ENCODE peak calls at places on chromosome 19, in four cellular contexts. A, E, F and Z are unnamed samples.

GRCh38 chr19:17326595-17326966 is 8.1 kb downstream of the ANO8 start:
- DNase-seq in A (no peak), E (no peak), F (no peak), Z (no peak)

GRCh38 chr19:45475537-45476348 is 7.9 kb downstream of the FOSB start:
- DNase-seq in A (no peak), E (no peak), F (no peak), Z (no peak)

GRCh38 chr19:49475995-49476880 is 2.2 kb downstream of the FLT3LG start:
- DNase-seq in A (no peak), E (no peak), F (peak), Z (no peak)

GRCh38 chr19:16283103-16283469 is 41.5 kb upstream of the KLF2 start:
- DNase-seq in A (no peak), E (no peak), F (no peak), Z (no peak)

GRCh38 chr19:47391510-47392223 is 27.7 kb downstream of the MEIS3 start:
- DNase-seq in A (peak), E (peak), F (peak), Z (peak)

GRCh38 chr19:29704562-29705558 is 10.2 kb downstream of the C19orf12 start:
- DNase-seq in A (no peak), E (peak), F (no peak), Z (no peak)

GRCh38 chr19:48975947-48976847 is 11.1 kb downstream of the FTL start:
- DNase-seq in A (no peak), E (no peak), F (peak), Z (no peak)

GRCh38 chr19:32450217-32450616 is 44.6 kb downstream of the DPY19L3 start:
- DNase-seq in A (no peak), E (no peak), F (no peak), Z (no peak)

GRCh38 chr19:49512970-49513745 is 697 bp downstream of the FCGRT start:
- DNase-seq in A (no peak), E (no peak), F (peak), Z (no peak)

GRCh38 chr19:4744451-4745170 is 21.0 kb upstream of the DPP9 start:
- DNase-seq in A (no peak), E (no peak), F (peak), Z (no peak)

GRCh38 chr19:50628146-50628545 is 11.5 kb downstream of the SYT3 start:
- DNase-seq in A (no peak), E (no peak), F (no peak), Z (no peak)

GRCh38 chr19:16654621-16655020 is 5.3 kb downstream of the SMIM7 start:
- DNase-seq in A (no peak), E (no peak), F (no peak), Z (no peak)

GRCh38 chr19:47186337-47187022 is 44.5 kb downstream of the BBC3 start:
- DNase-seq in A (peak), E (peak), F (no peak), Z (no peak)

GRCh38 chr19:56217039-56217949 is 15.2 kb downstream of the ZSCAN5C start:
- DNase-seq in A (no peak), E (no peak), F (no peak), Z (no peak)

GRCh38 chr19:54453921-54454780 is 5.2 kb downstream of the LENG8 start:
- DNase-seq in A (no peak), E (no peak), F (no peak), Z (no peak)

GRCh38 chr19:52897149-52897935 is at the start of gene ZNF320:
- DNase-seq in A (peak), E (peak), F (peak), Z (no peak)

GRCh38 chr19:4343845-4344713 is 717 bp downstream of the MPND start:
- DNase-seq in A (no peak), E (no peak), F (no peak), Z (peak)

GRCh38 chr19:28736528-28736927 is 476.4 kb downstream of the UQCRFS1 start:
- DNase-seq in A (no peak), E (no peak), F (no peak), Z (no peak)

GRCh38 chr19:17041994-17042393 is 15.4 kb upstream of the CPAMD8 start:
- DNase-seq in A (no peak), E (no peak), F (no peak), Z (no peak)

GRCh38 chr19:11570039-11570462 is 7.4 kb downstream of the ACP5 start:
- DNase-seq in A (no peak), E (no peak), F (peak), Z (no peak)

GRCh38 chr19:37389234-37389633 is 18.3 kb downstream of the ZNF527 start:
- DNase-seq in A (no peak), E (no peak), F (no peak), Z (no peak)

GRCh38 chr19:7863157-7863970 is 10.8 kb downstream of the PRR36 start:
- DNase-seq in A (no peak), E (no peak), F (no peak), Z (no peak)

DNA sequence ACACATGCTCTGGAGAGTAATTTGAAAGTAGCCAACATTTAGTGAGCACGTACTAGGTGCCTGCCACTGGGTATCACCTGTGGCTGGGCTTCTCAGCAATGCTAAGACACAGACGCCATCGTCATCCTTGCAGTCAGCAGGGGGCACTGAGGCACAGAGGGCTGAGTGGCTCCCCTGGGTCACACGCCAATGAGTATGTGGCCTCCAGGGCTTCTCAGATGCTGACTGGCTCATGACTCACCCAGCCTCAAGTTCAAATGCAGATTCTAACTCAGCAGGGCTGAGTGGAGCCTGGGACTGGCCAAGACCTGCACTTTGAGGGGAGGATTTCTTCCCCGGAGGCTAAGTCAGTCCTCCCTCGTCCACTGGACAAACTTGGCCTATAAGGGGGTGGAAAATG is 115.1 kb upstream of the CACNA1A start:
- DNase-seq in A (no peak), E (no peak), F (no peak), Z (no peak)
- TF ChIP-seq SPI1 in A (no peak), E (no peak), F (no peak), Z (no peak)

GRCh38 chr19:1424182-1424955 is 13.8 kb upstream of the RPS15 start:
- DNase-seq in A (no peak), E (no peak), F (peak), Z (no peak)
- TF ChIP-seq SPI1 in A (no peak), E (no peak), F (no peak), Z (no peak)

GRCh38 chr19:42040031-42040430 is 30.0 kb downstream of the GRIK5 start:
- DNase-seq in A (no peak), E (no peak), F (no peak), Z (no peak)
- TF ChIP-seq SPI1 in A (no peak), E (no peak), F (no peak), Z (no peak)

GRCh38 chr19:39845621-39846175 is 481 bp downstream of the FBL start:
- DNase-seq in A (no peak), E (no peak), F (peak), Z (no peak)
- TF ChIP-seq SPI1 in A (no peak), E (no peak), F (no peak), Z (no peak)

DNA sequence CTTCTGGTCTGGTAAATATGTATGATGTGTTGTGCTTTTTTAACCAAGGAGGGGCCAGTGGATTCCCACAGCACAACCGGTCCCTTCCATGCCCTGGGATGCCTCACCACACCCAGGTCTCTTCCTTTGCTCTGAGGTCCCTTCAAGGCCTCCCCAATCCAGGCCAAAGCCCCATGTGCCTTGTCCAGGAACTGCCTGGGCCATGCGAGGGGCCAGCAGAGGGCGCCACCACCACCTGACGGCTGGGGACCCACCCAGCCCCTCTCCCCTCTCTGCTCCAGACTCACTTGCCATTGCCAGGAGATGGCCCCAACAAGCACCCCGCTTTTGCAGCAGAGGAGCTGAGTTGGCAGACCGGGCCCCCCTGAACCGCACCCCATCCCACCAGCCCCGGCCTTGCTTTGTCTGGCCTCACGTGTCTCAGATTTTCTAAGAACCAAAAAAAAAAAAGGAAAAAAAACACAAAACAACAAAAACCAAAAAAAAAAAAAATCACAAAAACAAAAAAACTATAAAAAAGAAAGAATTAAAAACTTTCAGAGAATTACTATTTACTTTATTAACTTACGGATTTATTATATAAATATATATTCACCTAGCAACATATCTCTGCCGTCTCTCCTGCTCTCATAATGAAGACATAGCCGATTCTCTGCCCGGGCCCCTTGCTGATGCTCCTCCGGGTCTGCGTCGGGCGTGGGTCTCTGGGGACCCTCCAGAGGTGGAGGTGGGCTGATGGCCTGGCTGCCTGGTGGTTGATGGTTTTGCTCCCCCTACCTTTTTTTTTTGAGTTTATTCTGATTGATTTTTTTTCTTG is 14.4 kb downstream of the CAPN12 start:
- DNase-seq in A (peak), E (no peak), F (peak), Z (peak)
- TF ChIP-seq SPI1 in A (no peak), E (no peak), F (no peak), Z (no peak)

GRCh38 chr19:14940266-14940665 is 1.0 kb upstream of the OR7C2 start:
- DNase-seq in A (no peak), E (no peak), F (no peak), Z (no peak)
- TF ChIP-seq SPI1 in A (no peak), E (no peak), F (no peak), Z (no peak)

GRCh38 chr19:19101540-19101939 is 36.7 kb downstream of the TMEM161A start:
- DNase-seq in A (no peak), E (no peak), F (no peak), Z (no peak)

GRCh38 chr19:19106061-19106551 is 32.2 kb downstream of the TMEM161A start:
- DNase-seq in A (no peak), E (no peak), F (no peak), Z (no peak)

GRCh38 chr19:19103167-19103566 is 35.1 kb downstream of the TMEM161A start:
- DNase-seq in A (no peak), E (no peak), F (no peak), Z (no peak)

GRCh38 chr19:19107663-19108062 is 30.6 kb downstream of the TMEM161A start:
- DNase-seq in A (no peak), E (no peak), F (no peak), Z (no peak)

GRCh38 chr19:19105365-19106060 is 32.8 kb downstream of the TMEM161A start:
- DNase-seq in A (no peak), E (peak), F (peak), Z (no peak)
- TF ChIP-seq SPI1 in A (no peak), E (no peak), F (no peak), Z (no peak)